ENCODE peak calls at places on chromosomes 7 and 10, in six cellular contexts. One of them, this sample, is unnamed.

GRCh38 chr7:778271-778967 is 51.3 kb upstream of the PRKAR1B start:
- DNase-seq in transverse colon: no peak
- DNase-seq in GM03348: no peak
- DNase-seq in fibroblast of the conjunctiva: no peak
- DNase-seq in T1000: no peak
- DNase-seq in naive B cell: no peak
- DNase-seq in this sample: no peak

GRCh38 chr10:112299456-112299855 is 16.3 kb downstream of the TECTB start:
- DNase-seq in transverse colon: no peak
- DNase-seq in GM03348: no peak
- DNase-seq in fibroblast of the conjunctiva: no peak
- DNase-seq in T1000: no peak
- DNase-seq in naive B cell: no peak
- DNase-seq in this sample: no peak

GRCh38 chr7:45021604-45022296 is 21.7 kb downstream of the CCM2 start:
- DNase-seq in transverse colon: no peak
- DNase-seq in GM03348: peak; percentile 26
- DNase-seq in fibroblast of the conjunctiva: no peak
- DNase-seq in T1000: no peak
- DNase-seq in naive B cell: no peak
- DNase-seq in this sample: peak; percentile 47

GRCh38 chr10:67306588-67307205 is 380.9 kb downstream of the LRRTM3 start:
- DNase-seq in transverse colon: no peak
- DNase-seq in GM03348: peak; percentile 30
- DNase-seq in fibroblast of the conjunctiva: no peak
- DNase-seq in T1000: no peak
- DNase-seq in naive B cell: no peak
- DNase-seq in this sample: no peak

GRCh38 chr7:74228951-74229900 is 19.4 kb downstream of the LAT2 start:
- DNase-seq in transverse colon: no peak
- DNase-seq in GM03348: no peak
- DNase-seq in fibroblast of the conjunctiva: no peak
- DNase-seq in T1000: no peak
- DNase-seq in naive B cell: no peak
- DNase-seq in this sample: peak; percentile 22

GRCh38 chr10:66836057-66836456 is 89.8 kb upstream of the LRRTM3 start:
- DNase-seq in transverse colon: no peak
- DNase-seq in GM03348: peak; percentile 52
- DNase-seq in fibroblast of the conjunctiva: no peak
- DNase-seq in T1000: peak; percentile 32
- DNase-seq in naive B cell: no peak
- DNase-seq in this sample: no peak

GRCh38 chr7:45580053-45580872 is 6.1 kb downstream of the ADCY1 start:
- DNase-seq in transverse colon: no peak
- DNase-seq in GM03348: no peak
- DNase-seq in fibroblast of the conjunctiva: no peak
- DNase-seq in T1000: no peak
- DNase-seq in naive B cell: no peak
- DNase-seq in this sample: no peak

GRCh38 chr7:27239780-27240731 is 2.5 kb upstream of the EVX1 start:
- DNase-seq in transverse colon: no peak
- DNase-seq in GM03348: no peak
- DNase-seq in fibroblast of the conjunctiva: no peak
- DNase-seq in T1000: no peak
- DNase-seq in naive B cell: no peak
- DNase-seq in this sample: no peak

GRCh38 chr10:19971343-19971742 is 155.1 kb downstream of the PLXDC2 start:
- DNase-seq in transverse colon: no peak
- DNase-seq in GM03348: no peak
- DNase-seq in fibroblast of the conjunctiva: no peak
- DNase-seq in T1000: no peak
- DNase-seq in naive B cell: no peak
- DNase-seq in this sample: no peak

GRCh38 chr7:90594791-90595317 is 1.3 kb upstream of the CDK14 start:
- DNase-seq in transverse colon: no peak
- DNase-seq in GM03348: peak; percentile 70
- DNase-seq in fibroblast of the conjunctiva: peak; percentile 59
- DNase-seq in T1000: peak; percentile 30
- DNase-seq in naive B cell: peak; percentile 23
- DNase-seq in this sample: no peak

GRCh38 chr7:47347986-47348385 is 233.9 kb downstream of the TNS3 start:
- DNase-seq in transverse colon: peak; percentile 2
- DNase-seq in GM03348: no peak
- DNase-seq in fibroblast of the conjunctiva: no peak
- DNase-seq in T1000: no peak
- DNase-seq in naive B cell: no peak
- DNase-seq in this sample: no peak

GRCh38 chr7:35463751-35464150 is 209.9 kb upstream of the TBX20 start:
- DNase-seq in transverse colon: no peak
- DNase-seq in GM03348: no peak
- DNase-seq in fibroblast of the conjunctiva: no peak
- DNase-seq in T1000: no peak
- DNase-seq in naive B cell: no peak
- DNase-seq in this sample: no peak

GRCh38 chr10:100208271-100208670 is 21.1 kb downstream of the CHUK start:
- DNase-seq in transverse colon: no peak
- DNase-seq in GM03348: no peak
- DNase-seq in fibroblast of the conjunctiva: no peak
- DNase-seq in T1000: no peak
- DNase-seq in naive B cell: no peak
- DNase-seq in this sample: no peak

GRCh38 chr10:124606822-124607221 is 137.4 kb downstream of the FAM53B start:
- DNase-seq in transverse colon: no peak
- DNase-seq in GM03348: no peak
- DNase-seq in fibroblast of the conjunctiva: no peak
- DNase-seq in T1000: no peak
- DNase-seq in naive B cell: no peak
- DNase-seq in this sample: no peak

GRCh38 chr7:112173214-112173905 is 32.8 kb downstream of the DOCK4 start:
- DNase-seq in transverse colon: no peak
- DNase-seq in GM03348: no peak
- DNase-seq in fibroblast of the conjunctiva: no peak
- DNase-seq in T1000: no peak
- DNase-seq in naive B cell: no peak
- DNase-seq in this sample: no peak

GRCh38 chr10:4043897-4044296 is 258.9 kb upstream of the KLF6 start:
- DNase-seq in transverse colon: no peak
- DNase-seq in GM03348: no peak
- DNase-seq in fibroblast of the conjunctiva: no peak
- DNase-seq in T1000: no peak
- DNase-seq in naive B cell: no peak
- DNase-seq in this sample: no peak

GRCh38 chr10:127337801-127338200 is 141.4 kb upstream of the INSYN2A start:
- DNase-seq in transverse colon: no peak
- DNase-seq in GM03348: peak; percentile 26
- DNase-seq in fibroblast of the conjunctiva: no peak
- DNase-seq in T1000: no peak
- DNase-seq in naive B cell: no peak
- DNase-seq in this sample: no peak

GRCh38 chr7:147207988-147208387 is 1091.4 kb downstream of the CNTNAP2 start:
- DNase-seq in transverse colon: no peak
- DNase-seq in GM03348: no peak
- DNase-seq in fibroblast of the conjunctiva: no peak
- DNase-seq in T1000: no peak
- DNase-seq in naive B cell: no peak
- DNase-seq in this sample: no peak

GRCh38 chr7:71377469-71377868 is 245.5 kb downstream of the GALNT17 start:
- DNase-seq in transverse colon: no peak
- DNase-seq in GM03348: no peak
- DNase-seq in fibroblast of the conjunctiva: no peak
- DNase-seq in T1000: no peak
- DNase-seq in naive B cell: no peak
- DNase-seq in this sample: no peak

GRCh38 chr7:101165075-101165957 is at the start of gene VGF:
- DNase-seq in transverse colon: peak; percentile 93
- DNase-seq in GM03348: peak; percentile 98
- DNase-seq in fibroblast of the conjunctiva: peak; percentile 85
- DNase-seq in T1000: peak; percentile 77
- DNase-seq in naive B cell: peak; percentile 89
- DNase-seq in this sample: no peak

GRCh38 chr10:4086041-4086886 is 301.3 kb upstream of the KLF6 start:
- DNase-seq in transverse colon: no peak
- DNase-seq in GM03348: no peak
- DNase-seq in fibroblast of the conjunctiva: no peak
- DNase-seq in T1000: no peak
- DNase-seq in naive B cell: no peak
- DNase-seq in this sample: no peak

GRCh38 chr10:132685121-132685891 is 100.6 kb downstream of the NKX6-2 start:
- DNase-seq in transverse colon: peak; percentile 35
- DNase-seq in GM03348: no peak
- DNase-seq in fibroblast of the conjunctiva: no peak
- DNase-seq in T1000: peak; percentile 59
- DNase-seq in naive B cell: peak; percentile 41
- DNase-seq in this sample: no peak

GRCh38 chr10:68095176-68095575 is 14.1 kb upstream of the MYPN start:
- DNase-seq in transverse colon: no peak
- DNase-seq in GM03348: peak; percentile 59
- DNase-seq in fibroblast of the conjunctiva: no peak
- DNase-seq in T1000: no peak
- DNase-seq in naive B cell: no peak
- DNase-seq in this sample: no peak

GRCh38 chr7:89334785-89335184 is 539.2 kb upstream of the TEX47 start:
- DNase-seq in transverse colon: no peak
- DNase-seq in GM03348: no peak
- DNase-seq in fibroblast of the conjunctiva: no peak
- DNase-seq in T1000: no peak
- DNase-seq in naive B cell: no peak
- DNase-seq in this sample: peak; percentile 7

GRCh38 chr10:102553771-102554170 is 50.0 kb downstream of the SUFU start:
- DNase-seq in transverse colon: no peak
- DNase-seq in GM03348: no peak
- DNase-seq in fibroblast of the conjunctiva: no peak
- DNase-seq in T1000: no peak
- DNase-seq in naive B cell: no peak
- DNase-seq in this sample: no peak

GRCh38 chr10:69729326-69730048 is 72.2 kb upstream of the COL13A1 start:
- DNase-seq in transverse colon: no peak
- DNase-seq in GM03348: no peak
- DNase-seq in fibroblast of the conjunctiva: no peak
- DNase-seq in T1000: no peak
- DNase-seq in naive B cell: no peak
- DNase-seq in this sample: no peak

GRCh38 chr7:139861794-139862193 is 32.7 kb downstream of the TBXAS1 start:
- DNase-seq in transverse colon: no peak
- DNase-seq in GM03348: no peak
- DNase-seq in fibroblast of the conjunctiva: no peak
- DNase-seq in T1000: no peak
- DNase-seq in naive B cell: no peak
- DNase-seq in this sample: peak; percentile 1

GRCh38 chr7:119895320-119895719 is 377.7 kb upstream of the KCND2 start:
- DNase-seq in transverse colon: no peak
- DNase-seq in GM03348: no peak
- DNase-seq in fibroblast of the conjunctiva: no peak
- DNase-seq in T1000: no peak
- DNase-seq in naive B cell: no peak
- DNase-seq in this sample: no peak

GRCh38 chr10:65219444-65219843 is 1698.2 kb downstream of the REEP3 start:
- DNase-seq in transverse colon: no peak
- DNase-seq in GM03348: no peak
- DNase-seq in fibroblast of the conjunctiva: no peak
- DNase-seq in T1000: no peak
- DNase-seq in naive B cell: no peak
- DNase-seq in this sample: no peak

GRCh38 chr7:148242271-148242801 is 348.2 kb upstream of the C7orf33 start:
- DNase-seq in transverse colon: peak; percentile 23
- DNase-seq in GM03348: peak; percentile 73
- DNase-seq in fibroblast of the conjunctiva: peak; percentile 31
- DNase-seq in T1000: no peak
- DNase-seq in naive B cell: no peak
- DNase-seq in this sample: no peak

GRCh38 chr7:112112822-112113255 is 93.4 kb downstream of the DOCK4 start:
- DNase-seq in transverse colon: no peak
- DNase-seq in GM03348: peak; percentile 46
- DNase-seq in fibroblast of the conjunctiva: peak; percentile 4
- DNase-seq in T1000: no peak
- DNase-seq in naive B cell: no peak
- DNase-seq in this sample: no peak

GRCh38 chr7:142875456-142875855 is 10.1 kb downstream of the TRPV6 start:
- DNase-seq in transverse colon: no peak
- DNase-seq in GM03348: no peak
- DNase-seq in fibroblast of the conjunctiva: no peak
- DNase-seq in T1000: no peak
- DNase-seq in naive B cell: no peak
- DNase-seq in this sample: no peak

This sample was measured in GF-D8.